ENCODE peak calls at places on chromosomes 3 and 15, in five cellular contexts. H is A549; Q is cardiac muscle cell; E is mammary epithelial cell; B is CD8-positive, alpha-beta T cell. X is an unnamed sample. For H3K4me1, the result is how much of the 10 kb centered on the place peaks cover.

GRCh38 chr15:25171856-25172687 is 217.3 kb downstream of the SNRPN start:
- DNase-seq in H (no peak), Q (no peak), E (no peak), B (no peak), X (no peak)

GRCh38 chr3:49883992-49884391 is 14.3 kb upstream of the CAMKV start:
- DNase-seq in H (no peak), Q (no peak), E (no peak), B (no peak), X (no peak)

GRCh38 chr3:186985713-186986364 is 55.5 kb downstream of the ST6GAL1 start:
- DNase-seq in H (no peak), Q (no peak), E (no peak), B (no peak), X (no peak)

GRCh38 chr3:192747145-192747544 is 19.8 kb upstream of the FGF12 start:
- DNase-seq in H (no peak), Q (no peak), E (no peak), B (no peak), X (no peak)

GRCh38 chr15:72970965-72971746 is 81.1 kb upstream of the NEO1 start:
- DNase-seq in H (no peak), Q (peak), E (no peak), B (no peak), X (no peak)

GRCh38 chr3:74844428-74844827 is 230.0 kb upstream of the CNTN3 start:
- DNase-seq in H (no peak), Q (no peak), E (peak), B (no peak), X (no peak)

GRCh38 chr3:47013231-47013630 is 33.8 kb downstream of the NBEAL2 start:
- DNase-seq in H (no peak), Q (no peak), E (no peak), B (no peak), X (no peak)

GRCh38 chr3:101466465-101467309 is 46.3 kb downstream of the SENP7 start:
- DNase-seq in H (peak), Q (peak), E (no peak), B (peak), X (no peak)

GRCh38 chr15:96052154-96052553 is 278.3 kb upstream of the NR2F2 start:
- DNase-seq in H (no peak), Q (no peak), E (no peak), B (no peak), X (no peak)

GRCh38 chr3:108438542-108438941 is 71.9 kb downstream of the MYH15 start:
- DNase-seq in H (no peak), Q (no peak), E (no peak), B (no peak), X (no peak)

GRCh38 chr3:15120986-15121385 is 22.0 kb upstream of the RBSN start:
- DNase-seq in H (no peak), Q (no peak), E (no peak), B (no peak), X (no peak)

GRCh38 chr3:8197384-8197783 is 304.2 kb upstream of the LMCD1 start:
- DNase-seq in H (no peak), Q (no peak), E (no peak), B (no peak), X (no peak)

GRCh38 chr3:174199696-174200095 is 659.4 kb upstream of the NAALADL2 start:
- DNase-seq in H (no peak), Q (no peak), E (no peak), B (no peak), X (no peak)

GRCh38 chr3:162764672-162765071 is 1268.1 kb downstream of the OTOL1 start:
- DNase-seq in H (peak), Q (no peak), E (no peak), B (no peak), X (no peak)

GRCh38 chr3:129065727-129066087 is 5.1 kb downstream of the GP9 start:
- DNase-seq in H (no peak), Q (no peak), E (no peak), B (no peak), X (peak)

GRCh38 chr3:13513913-13514517 is 33.9 kb downstream of the HDAC11 start:
- DNase-seq in H (no peak), Q (no peak), E (no peak), B (no peak), X (no peak)

GRCh38 chr3:15314276-15314675 is 18.1 kb downstream of the SH3BP5 start:
- DNase-seq in H (no peak), Q (no peak), E (no peak), B (no peak), X (no peak)

GRCh38 chr3:37811625-37812356 is 49.9 kb upstream of the CTDSPL start:
- DNase-seq in H (no peak), Q (no peak), E (no peak), B (no peak), X (no peak)

GRCh38 chr3:103459815-103460214 is 1025.0 kb downstream of the ZPLD1 start:
- DNase-seq in H (no peak), Q (no peak), E (no peak), B (no peak), X (no peak)

GRCh38 chr15:94395626-94396025 is 164.3 kb downstream of the MCTP2 start:
- DNase-seq in H (no peak), Q (no peak), E (no peak), B (no peak), X (no peak)

GRCh38 chr3:89314454-89314853 is 207.0 kb downstream of the EPHA3 start:
- DNase-seq in H (peak), Q (peak), E (peak), B (no peak), X (no peak)

GRCh38 chr15:65266469-65266868 is 20.2 kb downstream of the PARP16 start:
- DNase-seq in H (no peak), Q (no peak), E (no peak), B (no peak), X (no peak)

GRCh38 chr3:66482005-66482404 is 18.8 kb downstream of the LRIG1 start:
- DNase-seq in H (no peak), Q (no peak), E (no peak), B (no peak), X (no peak)

GRCh38 chr3:46314517-46314916 is 39.4 kb upstream of the CCR2 start:
- DNase-seq in H (no peak), Q (no peak), E (no peak), B (no peak), X (no peak)

GRCh38 chr3:184506579-184506978 is 55.0 kb upstream of the EPHB3 start:
- DNase-seq in H (no peak), Q (no peak), E (no peak), B (no peak), X (no peak)

GRCh38 chr15:45107941-45108630 is 5.9 kb downstream of the DUOX2 start:
- DNase-seq in H (no peak), Q (no peak), E (no peak), B (no peak), X (no peak)

GRCh38 chr3:56773588-56774330 is 28.0 kb downstream of the ARHGEF3 start:
- DNase-seq in H (no peak), Q (no peak), E (no peak), B (no peak), X (no peak)

GRCh38 chr3:147756478-147756877 is 347.3 kb downstream of the ZIC1 start:
- DNase-seq in H (no peak), Q (no peak), E (no peak), B (no peak), X (no peak)

GRCh38 chr15:86915811-86916331 is 836.2 kb downstream of the AGBL1 start:
- DNase-seq in H (peak), Q (peak), E (peak), B (no peak), X (no peak)

GRCh38 chr15:72722071-72722696 is 36.2 kb downstream of the BBS4 start:
- DNase-seq in H (peak), Q (peak), E (peak), B (peak), X (no peak)

GRCh38 chr3:69186575-69187093 is 64.2 kb upstream of the LMOD3 start:
- DNase-seq in H (no peak), Q (no peak), E (no peak), B (no peak), X (peak)

GRCh38 chr15:64023215-64023614 is 23.1 kb downstream of the DAPK2 start:
- DNase-seq in H (no peak), Q (no peak), E (no peak), B (no peak), X (peak)

GRCh38 chr3:18343809-18344208 is 81.3 kb downstream of the SATB1 start:
- DNase-seq in H (no peak), Q (no peak), E (no peak), B (no peak), X (no peak)

GRCh38 chr3:18346097-18346496 is 79.0 kb downstream of the SATB1 start:
- DNase-seq in H (no peak), Q (no peak), E (no peak), B (no peak), X (no peak)

GRCh38 chr3:18344306-18345014 is 80.7 kb downstream of the SATB1 start:
- DNase-seq in H (no peak), Q (no peak), E (no peak), B (no peak), X (no peak)

GRCh38 chr3:18349197-18349798 is 75.8 kb downstream of the SATB1 start:
- DNase-seq in H (no peak), Q (no peak), E (no peak), B (no peak), X (no peak)

DNA sequence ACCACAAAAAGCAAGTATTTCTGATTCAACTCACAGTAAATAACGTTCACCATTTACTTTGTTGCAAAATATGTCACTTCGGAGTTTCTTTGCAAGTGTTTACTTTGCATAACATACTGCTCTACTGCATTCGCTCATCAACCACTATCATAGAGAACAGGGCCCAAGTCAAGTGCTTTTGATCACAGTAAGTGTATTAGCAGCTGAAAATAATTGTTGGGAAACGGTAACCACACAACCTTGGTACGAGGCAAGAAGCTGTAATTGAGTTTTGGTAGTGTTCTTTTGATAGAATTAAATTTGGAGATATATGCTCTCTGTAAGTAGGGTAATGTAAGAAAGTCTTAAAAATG is 80.1 kb downstream of the SATB1 start:
- DNase-seq in H (no peak), Q (no peak), E (no peak), B (no peak), X (no peak)
- H3K4me3 ChIP-seq in H (no peak), Q (no peak), E (no peak), B (no peak), X (no peak)

DNA sequence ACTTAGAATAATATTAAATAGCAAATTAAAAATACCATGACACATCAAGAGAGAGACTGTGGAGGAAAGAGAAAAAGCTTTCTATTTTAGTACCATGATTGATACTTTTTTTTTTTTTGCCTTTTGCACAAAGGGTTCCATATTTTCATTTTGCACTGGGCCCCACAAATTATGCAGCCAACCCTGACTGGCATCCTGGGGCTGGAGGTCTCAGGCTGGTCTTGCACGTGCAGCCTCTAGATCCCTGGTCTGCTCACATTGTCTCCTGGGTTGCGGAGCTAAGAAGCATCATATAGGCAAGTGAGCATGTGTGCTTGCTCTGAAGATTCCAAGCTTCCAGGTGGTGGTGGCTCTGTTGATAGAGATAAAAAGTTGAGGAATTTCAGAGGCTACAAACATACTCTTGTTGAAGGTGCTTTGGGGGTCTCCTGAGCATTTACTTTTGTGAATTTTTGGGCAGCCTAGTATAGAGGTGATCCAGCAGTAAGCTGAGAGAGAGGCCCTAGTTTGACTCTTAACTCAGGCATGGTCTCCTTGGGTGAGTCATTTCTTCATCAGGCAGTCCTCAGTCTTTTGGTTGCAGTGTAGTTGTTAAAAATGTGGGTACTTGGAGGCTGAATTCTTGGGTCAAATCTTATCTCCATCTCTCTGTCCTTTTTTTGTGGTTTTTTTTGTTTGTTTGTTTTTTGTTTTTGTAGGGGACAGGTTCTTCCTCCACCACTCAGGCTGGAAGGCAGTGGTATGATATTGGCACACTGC is 31.3 kb downstream of the SMAD3 start:
- DNase-seq in H (no peak), Q (no peak), E (peak), B (no peak), X (no peak)
- H3K4me1 ChIP-seq in H (half or more), Q (under half), E (under half), B (under half), X (under half)

GRCh38 chr3:11157406-11157805 is 3.1 kb downstream of the HRH1 start:
- DNase-seq in H (no peak), Q (no peak), E (no peak), B (no peak), X (no peak)

GRCh38 chr3:11156026-11156410 is 1.7 kb downstream of the HRH1 start:
- DNase-seq in H (no peak), Q (no peak), E (no peak), B (no peak), X (no peak)

GRCh38 chr3:11161666-11162065 is 7.4 kb downstream of the HRH1 start:
- DNase-seq in H (no peak), Q (no peak), E (no peak), B (no peak), X (no peak)

GRCh38 chr3:11162401-11163345 is 8.4 kb downstream of the HRH1 start:
- DNase-seq in H (no peak), Q (no peak), E (no peak), B (no peak), X (no peak)

GRCh38 chr3:11159421-11159904 is 5.2 kb downstream of the HRH1 start:
- DNase-seq in H (no peak), Q (no peak), E (no peak), B (no peak), X (no peak)
- TF ChIP-seq CTCF in H (no peak), Q (peak), E (no peak), B (no peak), X (no peak)

GRCh38 chr15:32861741-32862140 is 143.9 kb downstream of the GREM1 start:
- DNase-seq in H (no peak), Q (no peak), E (peak), B (no peak), X (peak)
- H3K4me3 ChIP-seq in H (no peak), Q (no peak), E (peak), B (no peak), X (no peak)

GRCh38 chr3:179717219-179717618 is 64.4 kb downstream of the USP13 start:
- DNase-seq in H (no peak), Q (no peak), E (no peak), B (no peak), X (no peak)

GRCh38 chr3:179716811-179717210 is 64.0 kb downstream of the USP13 start:
- DNase-seq in H (no peak), Q (no peak), E (peak), B (no peak), X (no peak)

GRCh38 chr3:179716226-179716625 is 63.4 kb downstream of the USP13 start:
- DNase-seq in H (no peak), Q (no peak), E (no peak), B (no peak), X (no peak)

GRCh38 chr3:179715582-179715981 is 62.7 kb downstream of the USP13 start:
- DNase-seq in H (no peak), Q (no peak), E (no peak), B (no peak), X (no peak)

DNA sequence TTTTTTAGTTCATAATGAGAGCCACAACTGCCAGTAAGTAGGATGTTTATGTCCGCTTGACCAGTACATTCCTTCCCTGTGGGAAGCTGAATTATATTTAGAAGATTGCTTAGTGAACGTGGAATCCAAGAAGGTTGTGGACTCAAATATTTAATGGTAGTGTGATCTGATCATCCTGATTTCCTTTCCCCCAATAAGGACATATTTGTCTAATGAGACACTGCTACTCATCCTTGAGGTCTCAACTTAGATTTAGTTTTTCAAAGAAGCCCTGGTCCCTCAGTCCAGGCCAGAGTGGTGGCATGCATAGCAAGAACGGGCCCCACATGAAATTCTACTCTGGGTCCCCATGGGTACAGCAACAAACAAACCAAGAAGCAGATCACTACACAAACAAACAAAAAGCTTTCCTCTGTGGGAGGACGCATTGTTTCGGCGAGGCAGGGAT is 60.8 kb downstream of the USP13 start:
- DNase-seq in H (no peak), Q (no peak), E (no peak), B (no peak), X (no peak)
- H3K4me1 ChIP-seq in H (under half), Q (under half), E (under half), B (under half), X (under half)

DNA sequence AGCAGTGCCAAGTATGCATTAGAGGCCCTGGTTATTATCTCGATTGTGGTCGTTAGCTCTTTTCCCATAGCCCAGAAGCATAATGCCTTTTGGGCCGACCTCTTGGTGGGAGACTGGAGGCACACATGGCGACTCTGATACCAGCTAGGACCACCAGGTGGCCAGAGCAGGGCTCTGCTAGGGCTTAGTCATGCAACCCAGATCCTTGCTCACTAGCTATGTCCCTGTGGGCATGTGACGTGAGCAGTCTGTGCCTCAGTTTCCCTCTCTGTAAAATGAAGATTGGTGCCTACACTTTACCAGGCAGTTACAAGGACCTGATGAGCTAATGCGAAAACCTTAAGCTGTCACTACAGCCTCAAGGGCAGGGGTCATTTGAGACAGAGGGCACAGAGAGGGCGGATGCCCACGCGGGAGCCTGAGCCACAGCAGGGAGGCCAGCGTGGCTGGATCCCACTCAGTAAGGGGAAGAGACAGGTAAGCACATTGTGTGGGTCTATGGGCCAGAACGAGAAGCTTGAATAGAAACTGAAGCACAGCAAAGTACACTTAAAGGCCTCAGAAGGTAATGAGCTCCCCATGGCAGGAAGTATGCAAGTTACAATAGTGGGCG is 8.8 kb downstream of the KLF15 start:
- DNase-seq in H (peak), Q (no peak), E (no peak), B (peak), X (no peak)
- TF ChIP-seq CTCF in H (no peak), Q (peak), E (no peak), B (no peak), X (no peak)

GRCh38 chr3:39278616-39278935 is 1.3 kb downstream of the CX3CR1 start:
- DNase-seq in H (no peak), Q (no peak), E (no peak), B (no peak), X (no peak)

GRCh38 chr3:39280569-39280968 is 733 bp upstream of the CX3CR1 start:
- DNase-seq in H (no peak), Q (no peak), E (no peak), B (no peak), X (no peak)

GRCh38 chr3:39277893-39278615 is 1.8 kb downstream of the CX3CR1 start:
- DNase-seq in H (no peak), Q (no peak), E (no peak), B (no peak), X (no peak)

GRCh38 chr3:39281533-39281932 is 1.7 kb upstream of the CX3CR1 start:
- DNase-seq in H (no peak), Q (no peak), E (no peak), B (no peak), X (no peak)

GRCh38 chr3:39279745-39280517 is at the start of gene CX3CR1:
- DNase-seq in H (no peak), Q (peak), E (no peak), B (no peak), X (no peak)
- H3K4me3 ChIP-seq in H (no peak), Q (no peak), E (no peak), B (peak), X (no peak)

X was measured in mucosa of descending colon.